ENCODE peak calls at places on chromosomes 6 and 20, in ten cellular contexts. L is ovary; Y is transverse colon; W is H1; A is psoas muscle; K is tibial nerve; X is CD8-positive, alpha-beta T cell; V is hepatocyte; B is lung; O is mammary epithelial cell. F is an unnamed sample.
A peak's percentile ranks its signal among the peaks of the same experiment; 100 is the strongest.

GRCh38 chr6:95230071-95230740 is 347.1 kb upstream of the MANEA start:
- DNase-seq in L (no peak), Y (no peak), W (no peak), A (no peak), K (no peak), X (no peak), V (no peak), B (no peak), O (no peak), F (no peak)

GRCh38 chr20:2086177-2086979 is 15.2 kb upstream of the STK35 start:
- DNase-seq in L (no peak), Y (no peak), W (no peak), A (no peak), K (no peak), X (no peak), V (no peak), B (no peak), O (no peak), F (no peak)

GRCh38 chr20:41178904-41179432 is 41.6 kb downstream of the PLCG1 start:
- DNase-seq in L (no peak), Y (peak; percentile 8), W (peak; percentile 46), A (no peak), K (peak; percentile 14), X (no peak), V (no peak), B (no peak), O (no peak), F (no peak)

GRCh38 chr20:34491932-34492509 is 24.2 kb upstream of the DYNLRB1 start:
- DNase-seq in L (no peak), Y (no peak), W (no peak), A (no peak), K (no peak), X (no peak), V (no peak), B (no peak), O (no peak), F (no peak)

GRCh38 chr20:11891081-11891826 is 26.4 kb upstream of the BTBD3 start:
- DNase-seq in L (peak; percentile 70), Y (peak; percentile 50), W (peak; percentile 59), A (peak; percentile 76), K (no peak), X (no peak), V (peak; percentile 81), B (peak; percentile 41), O (peak; percentile 55), F (no peak)

GRCh38 chr6:149563203-149563927 is 2.8 kb upstream of the GINM1 start:
- DNase-seq in L (no peak), Y (no peak), W (no peak), A (no peak), K (no peak), X (no peak), V (peak; percentile 18), B (no peak), O (peak; percentile 82), F (peak; percentile 44)

GRCh38 chr6:162123797-162124196 is 603.8 kb downstream of the PRKN start:
- DNase-seq in L (no peak), Y (no peak), W (no peak), A (no peak), K (no peak), X (no peak), V (peak; percentile 18), B (no peak), O (no peak), F (no peak)

GRCh38 chr6:142045380-142046270 is 87.1 kb upstream of the GJE1 start:
- DNase-seq in L (no peak), Y (no peak), W (no peak), A (no peak), K (no peak), X (no peak), V (no peak), B (no peak), O (no peak), F (peak; percentile 28)

GRCh38 chr6:20711518-20711917 is 177.3 kb downstream of the CDKAL1 start:
- DNase-seq in L (no peak), Y (no peak), W (no peak), A (no peak), K (no peak), X (no peak), V (no peak), B (no peak), O (no peak), F (peak; percentile 48)

GRCh38 chr6:151847064-151847463 is 39.6 kb downstream of the ESR1 start:
- DNase-seq in L (no peak), Y (no peak), W (peak; percentile 55), A (no peak), K (no peak), X (no peak), V (peak; percentile 65), B (no peak), O (peak; percentile 45), F (peak; percentile 43)

GRCh38 chr20:59046862-59047261 is 4.3 kb upstream of the PRELID3B start:
- DNase-seq in L (no peak), Y (no peak), W (no peak), A (no peak), K (no peak), X (no peak), V (no peak), B (no peak), O (no peak), F (no peak)

GRCh38 chr6:3226422-3227362 is 761 bp downstream of the TUBB2B start:
- DNase-seq in L (no peak), Y (no peak), W (peak; percentile 64), A (peak; percentile 63), K (no peak), X (peak; percentile 58), V (peak; percentile 73), B (no peak), O (no peak), F (no peak)

GRCh38 chr6:37057678-37058077 is 52.2 kb downstream of the FGD2 start:
- DNase-seq in L (no peak), Y (no peak), W (no peak), A (no peak), K (no peak), X (no peak), V (no peak), B (no peak), O (no peak), F (no peak)

GRCh38 chr6:37057128-37057471 is 51.6 kb downstream of the FGD2 start:
- DNase-seq in L (no peak), Y (no peak), W (no peak), A (no peak), K (no peak), X (no peak), V (no peak), B (no peak), O (no peak), F (no peak)

GRCh38 chr6:37056439-37057127 is 51.1 kb downstream of the FGD2 start:
- DNase-seq in L (no peak), Y (no peak), W (peak; percentile 71), A (no peak), K (no peak), X (no peak), V (peak; percentile 39), B (no peak), O (peak; percentile 99), F (peak; percentile 99)

GRCh38 chr6:37059344-37060194 is 54.1 kb downstream of the FGD2 start:
- DNase-seq in L (peak; percentile 77), Y (peak; percentile 75), W (peak; percentile 82), A (peak; percentile 80), K (no peak), X (no peak), V (peak; percentile 90), B (peak; percentile 56), O (peak; percentile 98), F (peak; percentile 91)

GRCh38 chr6:37058084-37058586 is 52.7 kb downstream of the FGD2 start:
- DNase-seq in L (no peak), Y (no peak), W (no peak), A (peak; percentile 75), K (no peak), X (no peak), V (no peak), B (no peak), O (peak; percentile 72), F (peak; percentile 78)
- TF ChIP-seq CTCF in L (no peak), Y (no peak), W (no peak), A (no peak), K (no peak), X (no peak), V (no peak), B (no peak), O (no peak), F (no peak)

GRCh38 chr6:124478906-124479305 is 483.3 kb upstream of the RNF217 start:
- DNase-seq in L (no peak), Y (no peak), W (no peak), A (no peak), K (no peak), X (no peak), V (no peak), B (no peak), O (no peak), F (no peak)

GRCh38 chr6:124482071-124482491 is 480.2 kb upstream of the RNF217 start:
- DNase-seq in L (no peak), Y (no peak), W (no peak), A (no peak), K (no peak), X (no peak), V (no peak), B (no peak), O (no peak), F (no peak)

DNA sequence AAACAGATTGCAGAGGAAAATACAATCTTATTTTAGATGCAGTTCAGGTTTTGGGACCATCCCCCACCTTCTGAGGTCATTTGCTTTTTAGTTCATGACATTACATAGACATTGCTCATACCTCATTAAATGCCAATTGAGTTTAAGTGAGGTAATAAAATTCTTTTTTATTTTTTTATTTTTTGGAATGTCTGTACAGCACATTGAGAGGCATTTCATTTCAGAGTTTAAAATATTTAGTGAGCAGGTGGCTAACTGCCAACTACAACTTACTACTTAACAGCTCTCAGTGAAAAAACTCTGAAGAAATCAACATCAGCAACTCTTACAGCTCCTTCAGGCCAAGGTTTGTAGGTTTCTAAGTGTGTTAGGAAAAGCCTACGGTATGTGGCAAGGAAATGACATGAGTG is 482.2 kb upstream of the RNF217 start:
- DNase-seq in L (no peak), Y (no peak), W (no peak), A (no peak), K (no peak), X (no peak), V (no peak), B (no peak), O (no peak), F (no peak)
- H3K27ac ChIP-seq in L (no peak overlapping the region), Y (no peak overlapping the region), W (no peak overlapping the region), A (no peak overlapping the region), K (no peak overlapping the region), X (no peak overlapping the region), V (no peak overlapping the region), B (no peak overlapping the region), O (no peak overlapping the region), F (no peak overlapping the region)

GRCh38 chr6:22194188-22194921 is 102.5 kb downstream of the PRL start:
- DNase-seq in L (no peak), Y (no peak), W (no peak), A (no peak), K (no peak), X (no peak), V (no peak), B (no peak), O (peak; percentile 52), F (no peak)
- H3K27me3 ChIP-seq in L (no peaks in the 10 kb centered on the region), Y (no peaks in the 10 kb centered on the region), W (no peaks in the 10 kb centered on the region), A (no peaks in the 10 kb centered on the region), K (no peaks in the 10 kb centered on the region), X (no peaks in the 10 kb centered on the region), V (no peaks in the 10 kb centered on the region), B (no peaks in the 10 kb centered on the region), O (no peaks in the 10 kb centered on the region), F (no peaks in the 10 kb centered on the region)

DNA sequence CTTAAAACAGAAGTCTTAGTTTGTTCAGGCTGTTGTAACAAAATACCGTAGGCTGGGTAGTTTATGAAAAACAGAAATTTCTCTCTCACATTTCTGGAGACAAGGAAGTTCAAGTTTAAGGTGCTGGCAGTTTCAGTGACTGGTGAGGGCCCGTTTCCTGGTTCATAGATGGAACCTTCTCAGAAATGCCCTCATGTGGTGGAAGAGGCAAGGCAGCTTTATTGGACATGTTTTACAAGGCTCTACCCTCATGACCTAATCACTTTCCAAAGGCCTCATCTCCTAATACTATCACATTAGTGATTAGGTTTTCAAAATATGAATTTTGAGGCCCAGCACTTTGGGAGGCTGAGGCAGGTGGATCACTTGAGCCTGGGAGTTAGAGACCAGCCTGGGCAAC is 2.4 kb downstream of the HEBP2 start:
- DNase-seq in L (no peak), Y (peak; percentile 43), W (peak; percentile 1), A (no peak), K (no peak), X (no peak), V (no peak), B (no peak), O (no peak), F (no peak)
- TF ChIP-seq CTCF in L (no peak), Y (peak; percentile 4), W (no peak), A (no peak), K (no peak), X (no peak), V (no peak), B (no peak), O (no peak), F (peak; percentile 41)

F was measured in foreskin keratinocyte.